ENCODE peak calls at places on chromosome 17, in six cellular contexts. V is activated T-helper 1 cell treated with anti-CD3 and anti-CD28 coated beads, Interleukin-12 subunit alpha, Interleukin-12 subunit beta, Interleukin-2, Interleukin-4 antibody, amounts not matched to agents 30 ng/mL and 10 ng/mL and 1 ng/mL, durations not matched to agents 14 hours and 24 hours and 36 hours; X is ELF-1; Y is NCI-H69; E is activated T-helper 9 cell treated with anti-CD3 and anti-CD28 coated beads, Interleukin-2, amount 50 U/mL, for 16 hours; W is fibroblast of the conjunctiva. L is an unnamed sample.

GRCh38 chr17:79612468-79613194 is 1.8 kb upstream of the RBFOX3 start:
- DNase-seq in V (peak; percentile 4), X (peak; percentile 88), Y (peak; percentile 43), E (no peak), W (peak; percentile 5), L (no peak)

GRCh38 chr17:82497483-82498405 is 21.8 kb upstream of the FOXK2 start:
- DNase-seq in V (peak; percentile 29), X (peak; percentile 66), Y (peak; percentile 92), E (peak; percentile 27), W (no peak), L (no peak)

GRCh38 chr17:45098869-45099616 is 33.3 kb downstream of the PLCD3 start:
- DNase-seq in V (peak; percentile 58), X (peak; percentile 86), Y (peak; percentile 84), E (peak; percentile 60), W (peak; percentile 65), L (peak; percentile 58)

GRCh38 chr17:59001158-59001814 is 105.4 kb downstream of the TRIM37 start:
- DNase-seq in V (peak; percentile 78), X (no peak), Y (no peak), E (peak; percentile 57), W (no peak), L (no peak)

GRCh38 chr17:42289863-42290165 is 1.5 kb downstream of the STAT5A start:
- DNase-seq in V (no peak), X (no peak), Y (no peak), E (peak; percentile 59), W (no peak), L (no peak)

GRCh38 chr17:78040561-78041400 is 82.3 kb downstream of the TNRC6C start:
- DNase-seq in V (no peak), X (no peak), Y (peak; percentile 91), E (no peak), W (no peak), L (no peak)

GRCh38 chr17:42061641-42062487 is 11.5 kb upstream of the C17orf113 start:
- DNase-seq in V (no peak), X (no peak), Y (peak; percentile 92), E (no peak), W (no peak), L (no peak)

GRCh38 chr17:17555906-17556305 is 35.6 kb downstream of the PEMT start:
- DNase-seq in V (no peak), X (no peak), Y (no peak), E (no peak), W (no peak), L (no peak)

GRCh38 chr17:5500247-5500803 is 14.0 kb downstream of the MIS12 start:
- DNase-seq in V (no peak), X (no peak), Y (no peak), E (no peak), W (no peak), L (no peak)

GRCh38 chr17:76179496-76180467 is 38.7 kb upstream of the FOXJ1 start:
- DNase-seq in V (peak; percentile 46), X (no peak), Y (peak; percentile 28), E (no peak), W (no peak), L (no peak)

GRCh38 chr17:30761058-30761457 is 63.4 kb downstream of the CRLF3 start:
- DNase-seq in V (no peak), X (no peak), Y (no peak), E (no peak), W (no peak), L (no peak)

GRCh38 chr17:5380491-5381135 is 38.8 kb downstream of the NUP88 start:
- DNase-seq in V (no peak), X (no peak), Y (no peak), E (no peak), W (no peak), L (no peak)

GRCh38 chr17:47238321-47239010 is 15.2 kb upstream of the ITGB3 start:
- DNase-seq in V (no peak), X (no peak), Y (no peak), E (no peak), W (no peak), L (no peak)

GRCh38 chr17:66302761-66303626 is 581 bp downstream of the PRKCA start:
- DNase-seq in V (peak; percentile 44), X (peak; percentile 46), Y (peak; percentile 80), E (peak; percentile 31), W (peak; percentile 35), L (no peak)

GRCh38 chr17:73430848-73431247 is 119.0 kb upstream of the CDC42EP4 start:
- DNase-seq in V (no peak), X (no peak), Y (peak; percentile 91), E (no peak), W (no peak), L (no peak)

GRCh38 chr17:57554826-57555635 is 190.1 kb downstream of the CCDC182 start:
- DNase-seq in V (no peak), X (no peak), Y (no peak), E (no peak), W (no peak), L (no peak)

L was measured in AG09319.